ENCODE peak calls at places on chromosome 11, in ten cellular contexts. F is suprapubic skin, O is Peyer's patch, N is brain microvascular endothelial cell, Q is stomach, G is Panc1, J is endodermal cell, Z is transverse colon, B is heart right ventricle, X is GM23338. U is an unnamed sample. For H3K36me3, the result is how much of the 10 kb centered on the place peaks cover.

GRCh38 chr11:9853929-9854557 is 190.2 kb downstream of the SWAP70 start:
- DNase-seq in G (no peak), B (no peak), Q (no peak), O (no peak), Z (no peak), N (no peak), F (no peak), J (no peak), X (no peak), U (no peak)

GRCh38 chr11:101523634-101524260 is 60.1 kb downstream of the TRPC6 start:
- DNase-seq in B (no peak), J (no peak), N (no peak), F (no peak), X (peak), Z (no peak), O (no peak), G (no peak), Q (no peak), U (no peak)

GRCh38 chr11:91871791-91872190 is 352.8 kb upstream of the FAT3 start:
- DNase-seq in G (no peak), Z (peak), J (no peak), X (no peak), F (no peak), N (no peak), O (no peak), B (no peak), Q (no peak), U (peak)

GRCh38 chr11:118263694-118264567 is at the start of gene MPZL2:
- DNase-seq in B (peak), N (no peak), Z (peak), G (no peak), J (peak), X (peak), O (no peak), Q (peak), F (peak), U (peak)

GRCh38 chr11:11567862-11568650 is 53.7 kb downstream of the GALNT18 start:
- DNase-seq in B (no peak), Z (peak), O (no peak), X (no peak), Q (no peak), N (no peak), J (no peak), F (no peak), G (no peak), U (no peak)

GRCh38 chr11:1639102-1639620 is 9.6 kb downstream of the KRTAP5-5 start:
- DNase-seq in X (no peak), N (no peak), B (peak), O (no peak), G (no peak), J (no peak), Z (peak), F (no peak), Q (peak), U (peak)

GRCh38 chr11:115806056-115806455 is 301.8 kb upstream of the CADM1 start:
- DNase-seq in X (no peak), J (no peak), O (no peak), B (no peak), N (no peak), Z (no peak), G (no peak), Q (no peak), F (no peak), U (no peak)

GRCh38 chr11:12840871-12841516 is 166.8 kb downstream of the TEAD1 start:
- DNase-seq in O (no peak), B (no peak), Z (no peak), F (no peak), G (no peak), Q (no peak), J (peak), X (no peak), N (no peak), U (no peak)

GRCh38 chr11:70467196-70468085 is 69.1 kb downstream of the CTTN start:
- DNase-seq in B (peak), Z (peak), F (no peak), N (peak), X (peak), O (peak), G (peak), J (peak), Q (peak), U (peak)

GRCh38 chr11:47464479-47464878 is 15.5 kb upstream of the RAPSN start:
- DNase-seq in N (peak), G (no peak), J (peak), Z (no peak), B (no peak), X (peak), F (no peak), O (no peak), Q (no peak), U (no peak)

GRCh38 chr11:35622070-35622469 is 3.8 kb downstream of the FJX1 start:
- DNase-seq in Q (no peak), Z (no peak), X (peak), B (no peak), J (no peak), F (no peak), O (no peak), N (peak), G (no peak), U (no peak)

GRCh38 chr11:33751878-33752277 is 15.7 kb upstream of the CD59 start:
- DNase-seq in O (no peak), Z (no peak), N (no peak), Q (no peak), J (no peak), X (no peak), F (no peak), B (no peak), G (no peak), U (no peak)

GRCh38 chr11:33747969-33748368 is 11.7 kb upstream of the CD59 start:
- DNase-seq in F (no peak), N (no peak), O (no peak), B (no peak), J (no peak), G (no peak), Z (no peak), Q (no peak), X (no peak), U (no peak)

DNA sequence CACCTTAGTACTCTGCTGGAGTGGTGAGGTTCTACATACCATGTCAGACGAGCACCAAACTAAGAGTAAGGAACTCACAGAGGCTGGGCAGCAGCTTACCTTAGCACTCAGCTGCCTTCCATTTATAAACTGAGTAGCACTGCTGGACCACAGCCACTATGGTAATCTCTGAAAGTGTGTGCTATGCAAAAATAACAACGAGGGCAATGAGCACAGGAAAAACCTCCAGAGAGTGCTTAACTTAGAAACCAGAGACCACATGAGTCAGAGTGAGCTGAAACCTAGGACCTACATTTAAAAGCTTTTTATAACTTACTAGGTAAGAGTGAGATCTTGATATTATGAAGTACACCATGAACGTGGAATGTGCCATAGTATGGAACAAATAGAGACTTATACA is 17.1 kb upstream of the CD59 start:
- DNase-seq in G (no peak), X (no peak), Q (no peak), O (no peak), F (no peak), Z (no peak), N (peak), B (peak), J (no peak), U (no peak)
- H3K36me3 ChIP-seq in G (under half), X (under half), Q (under half), O (half or more), F (half or more), Z (under half), N (under half), B (under half), J (under half), U (under half)

DNA sequence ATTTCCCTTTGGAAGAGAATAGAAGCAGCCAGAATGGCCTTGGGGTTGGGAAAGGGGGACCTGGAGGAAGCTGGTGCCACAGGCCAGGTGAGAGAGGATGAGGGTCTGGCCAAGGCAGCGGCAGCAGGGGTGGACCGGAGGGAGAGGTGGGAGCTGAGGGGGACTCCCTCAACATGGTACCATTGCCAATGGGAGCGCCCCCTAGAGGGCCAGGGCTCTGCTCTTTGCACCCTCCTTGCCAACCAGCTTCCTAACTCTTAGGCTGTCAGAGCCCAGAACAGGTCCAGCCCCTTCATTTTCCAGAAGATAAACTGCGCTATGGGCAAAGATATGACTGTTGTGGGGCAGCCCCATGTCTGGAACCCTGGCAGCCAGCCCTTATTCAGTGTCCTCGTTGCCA is 185.0 kb downstream of the GRIK4 start:
- DNase-seq in N (no peak), O (no peak), F (no peak), G (no peak), J (peak), Z (no peak), X (peak), Q (no peak), B (no peak), U (no peak)
- TF ChIP-seq CTCF in N (no peak), O (no peak), F (no peak), G (no peak), J (peak), Z (no peak), X (peak), Q (no peak), B (no peak), U (no peak)

GRCh38 chr11:117189191-117189940 is 9.8 kb upstream of the TAGLN start:
- DNase-seq in B (no peak), J (peak), X (no peak), O (peak), N (no peak), Z (peak), Q (peak), F (peak), G (no peak), U (peak)
- H3K36me3 ChIP-seq in B (under half), J (under half), X (under half), O (half or more), N (under half), Z (under half), Q (half or more), F (half or more), G (under half), U (under half)

GRCh38 chr11:61546663-61547062 is 34.2 kb downstream of the SYT7 start:
- DNase-seq in G (no peak), N (no peak), Z (no peak), B (no peak), Q (no peak), J (no peak), X (no peak), O (no peak), F (no peak), U (no peak)

GRCh38 chr11:61544466-61544865 is 35.9 kb downstream of the LRRC10B start:
- DNase-seq in J (no peak), Z (no peak), G (no peak), F (no peak), O (no peak), N (no peak), X (no peak), B (no peak), Q (no peak), U (no peak)

GRCh38 chr11:61545921-61546320 is 35.0 kb downstream of the SYT7 start:
- DNase-seq in F (no peak), J (no peak), X (no peak), G (no peak), Z (no peak), N (no peak), O (no peak), Q (no peak), B (no peak), U (no peak)

GRCh38 chr11:61543606-61544306 is 35.2 kb downstream of the LRRC10B start:
- DNase-seq in B (no peak), G (no peak), Z (no peak), Q (no peak), N (peak), J (no peak), F (no peak), O (no peak), X (no peak), U (no peak)

GRCh38 chr11:61545341-61545740 is 35.5 kb downstream of the SYT7 start:
- DNase-seq in X (peak), B (no peak), N (peak), G (no peak), Z (no peak), F (no peak), O (no peak), J (peak), Q (no peak), U (no peak)
- TF ChIP-seq CTCF in X (peak), B (no peak), N (peak), G (no peak), Z (peak), F (no peak), O (peak), J (peak), Q (no peak), U (peak)

DNA sequence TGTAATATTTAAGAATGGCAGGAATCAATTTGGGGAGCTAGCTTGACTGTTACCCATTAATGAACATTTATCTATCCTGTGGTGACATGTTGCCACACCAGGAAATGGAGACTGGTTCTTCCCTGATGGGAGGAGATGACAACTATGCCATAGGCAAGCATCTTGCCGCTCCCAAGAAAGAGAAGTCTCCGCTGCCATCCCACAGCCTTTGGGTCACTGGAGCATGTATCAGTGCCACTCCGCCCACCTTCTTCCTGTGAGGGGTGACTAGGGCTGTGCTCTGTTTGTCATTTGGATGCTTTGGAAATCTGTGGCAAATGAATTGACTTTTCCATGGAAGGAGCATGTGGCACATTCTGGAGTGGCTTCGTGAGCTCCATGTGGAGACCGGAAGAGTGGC is 6.5 kb downstream of the STIP1 start:
- DNase-seq in Q (no peak), B (no peak), N (no peak), X (no peak), J (no peak), G (no peak), F (no peak), Z (no peak), O (no peak), U (no peak)
- H3K36me3 ChIP-seq in Q (under half), B (under half), N (half or more), X (half or more), J (half or more), G (under half), F (half or more), Z (under half), O (half or more), U (under half)

GRCh38 chr11:7905549-7905948 is 25.5 kb downstream of the OR10A6 start:
- DNase-seq in N (no peak), Z (no peak), J (no peak), O (no peak), G (no peak), B (no peak), X (peak), Q (no peak), F (no peak), U (no peak)

GRCh38 chr11:7903940-7904339 is 27.1 kb downstream of the OR10A6 start:
- DNase-seq in O (no peak), X (no peak), B (no peak), F (no peak), Z (peak), G (no peak), N (no peak), Q (no peak), J (no peak), U (peak)

GRCh38 chr11:7906481-7906880 is 24.6 kb downstream of the OR10A6 start:
- DNase-seq in X (peak), J (peak), N (no peak), Z (no peak), B (no peak), F (no peak), G (no peak), O (no peak), Q (no peak), U (no peak)

GRCh38 chr11:7905961-7906429 is 25.1 kb downstream of the OR10A6 start:
- DNase-seq in J (peak), Z (no peak), G (no peak), F (no peak), O (no peak), X (peak), N (no peak), B (no peak), Q (peak), U (no peak)

DNA sequence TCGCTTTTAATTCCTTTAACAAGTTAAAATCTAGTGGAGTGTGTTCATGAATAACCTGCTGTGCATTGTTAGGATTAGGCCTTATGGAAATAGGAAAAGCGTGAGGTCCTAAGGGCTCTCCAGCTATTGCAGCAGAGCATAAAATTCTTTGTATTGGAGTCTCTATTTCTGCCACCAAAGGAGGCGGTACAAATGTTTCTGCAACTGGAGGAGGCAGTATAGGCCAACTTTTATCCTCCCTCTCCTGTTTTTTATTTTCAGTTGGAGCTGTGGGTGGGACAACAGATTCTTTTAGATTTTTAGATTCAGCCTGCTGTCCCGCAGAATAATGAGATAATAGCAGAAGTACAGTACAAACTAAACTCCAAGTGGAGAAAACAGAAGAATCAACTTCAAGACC is 26.2 kb downstream of the OR10A6 start:
- DNase-seq in Z (no peak), Q (no peak), X (peak), G (no peak), F (no peak), J (no peak), B (no peak), O (no peak), N (peak), U (no peak)
- TF ChIP-seq CTCF in Z (no peak), Q (no peak), X (peak), G (peak), F (no peak), J (peak), B (no peak), O (no peak), N (peak), U (no peak)

GRCh38 chr11:72818971-72819370 is 4.8 kb downstream of the ATG16L2 start:
- DNase-seq in B (no peak), J (no peak), X (no peak), Q (no peak), F (no peak), G (no peak), Z (no peak), O (no peak), N (no peak), U (no peak)
- H3K36me3 ChIP-seq in B (under half), J (under half), X (under half), Q (under half), F (under half), G (under half), Z (under half), O (under half), N (under half), U (under half)

U was measured in colonic mucosa.